ENCODE peak calls at places on chromosomes 12 and 14, in nine cellular contexts. One of them, this sample, is unnamed.

GRCh38 chr12:117514016-117514415 is 152.6 kb upstream of the NOS1 start:
- DNase-seq in cardiac muscle cell: peak
- DNase-seq in adipocyte: no peak
- DNase-seq in GM12865: no peak
- DNase-seq in left ventricle myocardium inferior: no peak
- DNase-seq in heart left ventricle: peak
- DNase-seq in astrocyte: no peak
- DNase-seq in gastrocnemius medialis: no peak
- DNase-seq in adrenal gland: no peak
- DNase-seq in this sample: no peak

GRCh38 chr12:105239304-105239703 is 3.3 kb upstream of the APPL2 start:
- DNase-seq in cardiac muscle cell: no peak
- DNase-seq in adipocyte: no peak
- DNase-seq in GM12865: no peak
- DNase-seq in left ventricle myocardium inferior: no peak
- DNase-seq in heart left ventricle: no peak
- DNase-seq in astrocyte: no peak
- DNase-seq in gastrocnemius medialis: no peak
- DNase-seq in adrenal gland: no peak
- DNase-seq in this sample: peak

GRCh38 chr14:99333841-99334240 is 61.8 kb upstream of the BCL11B start:
- DNase-seq in cardiac muscle cell: no peak
- DNase-seq in adipocyte: no peak
- DNase-seq in GM12865: no peak
- DNase-seq in left ventricle myocardium inferior: no peak
- DNase-seq in heart left ventricle: peak
- DNase-seq in astrocyte: no peak
- DNase-seq in gastrocnemius medialis: no peak
- DNase-seq in adrenal gland: no peak
- DNase-seq in this sample: no peak

GRCh38 chr14:31435276-31435675 is 14.9 kb upstream of the HEATR5A start:
- DNase-seq in cardiac muscle cell: no peak
- DNase-seq in adipocyte: peak
- DNase-seq in GM12865: no peak
- DNase-seq in left ventricle myocardium inferior: no peak
- DNase-seq in heart left ventricle: no peak
- DNase-seq in astrocyte: peak
- DNase-seq in gastrocnemius medialis: no peak
- DNase-seq in adrenal gland: no peak
- DNase-seq in this sample: peak

GRCh38 chr14:29798078-29798477 is 129.6 kb downstream of the PRKD1 start:
- DNase-seq in cardiac muscle cell: no peak
- DNase-seq in adipocyte: no peak
- DNase-seq in GM12865: no peak
- DNase-seq in left ventricle myocardium inferior: no peak
- DNase-seq in heart left ventricle: no peak
- DNase-seq in astrocyte: no peak
- DNase-seq in gastrocnemius medialis: no peak
- DNase-seq in adrenal gland: no peak
- DNase-seq in this sample: no peak

GRCh38 chr12:109738878-109739665 is 25.4 kb downstream of the FAM222A start:
- DNase-seq in cardiac muscle cell: no peak
- DNase-seq in adipocyte: no peak
- DNase-seq in GM12865: no peak
- DNase-seq in left ventricle myocardium inferior: peak
- DNase-seq in heart left ventricle: peak
- DNase-seq in astrocyte: peak
- DNase-seq in gastrocnemius medialis: peak
- DNase-seq in adrenal gland: peak
- DNase-seq in this sample: no peak

GRCh38 chr14:68685419-68686211 is 107.3 kb downstream of the ZFP36L1 start:
- DNase-seq in cardiac muscle cell: no peak
- DNase-seq in adipocyte: peak
- DNase-seq in GM12865: peak
- DNase-seq in left ventricle myocardium inferior: no peak
- DNase-seq in heart left ventricle: no peak
- DNase-seq in astrocyte: peak
- DNase-seq in gastrocnemius medialis: no peak
- DNase-seq in adrenal gland: peak
- DNase-seq in this sample: no peak

GRCh38 chr12:120118710-120119097 is 2.2 kb upstream of the RAB35 start:
- DNase-seq in cardiac muscle cell: no peak
- DNase-seq in adipocyte: peak
- DNase-seq in GM12865: peak
- DNase-seq in left ventricle myocardium inferior: no peak
- DNase-seq in heart left ventricle: no peak
- DNase-seq in astrocyte: no peak
- DNase-seq in gastrocnemius medialis: no peak
- DNase-seq in adrenal gland: no peak
- DNase-seq in this sample: no peak

GRCh38 chr12:3704512-3705348 is 48.2 kb downstream of the CRACR2A start:
- DNase-seq in cardiac muscle cell: no peak
- DNase-seq in adipocyte: peak
- DNase-seq in GM12865: no peak
- DNase-seq in left ventricle myocardium inferior: no peak
- DNase-seq in heart left ventricle: no peak
- DNase-seq in astrocyte: no peak
- DNase-seq in gastrocnemius medialis: no peak
- DNase-seq in adrenal gland: no peak
- DNase-seq in this sample: no peak

GRCh38 chr14:69154779-69155178 is 1.9 kb upstream of the DCAF5 start:
- DNase-seq in cardiac muscle cell: peak
- DNase-seq in adipocyte: no peak
- DNase-seq in GM12865: peak
- DNase-seq in left ventricle myocardium inferior: no peak
- DNase-seq in heart left ventricle: no peak
- DNase-seq in astrocyte: peak
- DNase-seq in gastrocnemius medialis: no peak
- DNase-seq in adrenal gland: peak
- DNase-seq in this sample: no peak

GRCh38 chr12:131133015-131133905 is 179.6 kb downstream of the ADGRD1 start:
- DNase-seq in cardiac muscle cell: no peak
- DNase-seq in adipocyte: no peak
- DNase-seq in GM12865: no peak
- DNase-seq in left ventricle myocardium inferior: no peak
- DNase-seq in heart left ventricle: no peak
- DNase-seq in astrocyte: no peak
- DNase-seq in gastrocnemius medialis: peak
- DNase-seq in adrenal gland: no peak
- DNase-seq in this sample: no peak

GRCh38 chr12:67804168-67804567 is 155.6 kb downstream of the DYRK2 start:
- DNase-seq in cardiac muscle cell: no peak
- DNase-seq in adipocyte: no peak
- DNase-seq in GM12865: peak
- DNase-seq in left ventricle myocardium inferior: no peak
- DNase-seq in heart left ventricle: no peak
- DNase-seq in astrocyte: no peak
- DNase-seq in gastrocnemius medialis: no peak
- DNase-seq in adrenal gland: no peak
- DNase-seq in this sample: no peak

GRCh38 chr14:75566321-75566720 is 12.1 kb upstream of the FLVCR2 start:
- DNase-seq in cardiac muscle cell: no peak
- DNase-seq in adipocyte: no peak
- DNase-seq in GM12865: peak
- DNase-seq in left ventricle myocardium inferior: no peak
- DNase-seq in heart left ventricle: no peak
- DNase-seq in astrocyte: no peak
- DNase-seq in gastrocnemius medialis: peak
- DNase-seq in adrenal gland: no peak
- DNase-seq in this sample: no peak

GRCh38 chr12:57454566-57455373 is at the start of gene INHBE:
- DNase-seq in cardiac muscle cell: peak
- DNase-seq in adipocyte: peak
- DNase-seq in GM12865: no peak
- DNase-seq in left ventricle myocardium inferior: no peak
- DNase-seq in heart left ventricle: no peak
- DNase-seq in astrocyte: peak
- DNase-seq in gastrocnemius medialis: peak
- DNase-seq in adrenal gland: no peak
- DNase-seq in this sample: peak

GRCh38 chr14:89349196-89350008 is 67.6 kb downstream of the FOXN3 start:
- DNase-seq in cardiac muscle cell: no peak
- DNase-seq in adipocyte: no peak
- DNase-seq in GM12865: no peak
- DNase-seq in left ventricle myocardium inferior: no peak
- DNase-seq in heart left ventricle: peak
- DNase-seq in astrocyte: peak
- DNase-seq in gastrocnemius medialis: peak
- DNase-seq in adrenal gland: no peak
- DNase-seq in this sample: peak

GRCh38 chr14:88323086-88323519 is at the start of gene KCNK10:
- DNase-seq in cardiac muscle cell: no peak
- DNase-seq in adipocyte: no peak
- DNase-seq in GM12865: peak
- DNase-seq in left ventricle myocardium inferior: no peak
- DNase-seq in heart left ventricle: no peak
- DNase-seq in astrocyte: peak
- DNase-seq in gastrocnemius medialis: no peak
- DNase-seq in adrenal gland: no peak
- DNase-seq in this sample: no peak

GRCh38 chr12:57881035-57881973 is 34.8 kb upstream of the CTDSP2 start:
- DNase-seq in cardiac muscle cell: no peak
- DNase-seq in adipocyte: peak
- DNase-seq in GM12865: no peak
- DNase-seq in left ventricle myocardium inferior: no peak
- DNase-seq in heart left ventricle: no peak
- DNase-seq in astrocyte: peak
- DNase-seq in gastrocnemius medialis: peak
- DNase-seq in adrenal gland: no peak
- DNase-seq in this sample: no peak

GRCh38 chr12:50285253-50285652 is 1.9 kb upstream of the LIMA1 start:
- DNase-seq in cardiac muscle cell: no peak
- DNase-seq in adipocyte: no peak
- DNase-seq in GM12865: no peak
- DNase-seq in left ventricle myocardium inferior: no peak
- DNase-seq in heart left ventricle: no peak
- DNase-seq in astrocyte: no peak
- DNase-seq in gastrocnemius medialis: no peak
- DNase-seq in adrenal gland: no peak
- DNase-seq in this sample: no peak

GRCh38 chr14:71582705-71583104 is 349.5 kb upstream of the RGS6 start:
- DNase-seq in cardiac muscle cell: no peak
- DNase-seq in adipocyte: peak
- DNase-seq in GM12865: no peak
- DNase-seq in left ventricle myocardium inferior: no peak
- DNase-seq in heart left ventricle: no peak
- DNase-seq in astrocyte: peak
- DNase-seq in gastrocnemius medialis: no peak
- DNase-seq in adrenal gland: no peak
- DNase-seq in this sample: peak

GRCh38 chr12:11836282-11836963 is 186.9 kb downstream of the ETV6 start:
- DNase-seq in cardiac muscle cell: no peak
- DNase-seq in adipocyte: no peak
- DNase-seq in GM12865: peak
- DNase-seq in left ventricle myocardium inferior: no peak
- DNase-seq in heart left ventricle: peak
- DNase-seq in astrocyte: no peak
- DNase-seq in gastrocnemius medialis: peak
- DNase-seq in adrenal gland: peak
- DNase-seq in this sample: no peak

GRCh38 chr12:47896633-47897032 is 8.2 kb downstream of the VDR start:
- DNase-seq in cardiac muscle cell: no peak
- DNase-seq in adipocyte: no peak
- DNase-seq in GM12865: no peak
- DNase-seq in left ventricle myocardium inferior: no peak
- DNase-seq in heart left ventricle: no peak
- DNase-seq in astrocyte: no peak
- DNase-seq in gastrocnemius medialis: no peak
- DNase-seq in adrenal gland: no peak
- DNase-seq in this sample: no peak
- H3K4me3 ChIP-seq in cardiac muscle cell: no peak
- H3K4me3 ChIP-seq in adipocyte: no peak
- H3K4me3 ChIP-seq in GM12865: no peak
- H3K4me3 ChIP-seq in left ventricle myocardium inferior: no peak
- H3K4me3 ChIP-seq in heart left ventricle: no peak
- H3K4me3 ChIP-seq in astrocyte: no peak
- H3K4me3 ChIP-seq in gastrocnemius medialis: no peak
- H3K4me3 ChIP-seq in adrenal gland: no peak
- H3K4me3 ChIP-seq in this sample: no peak

GRCh38 chr14:52844262-52845060 is 53.1 kb upstream of the GNPNAT1 start:
- DNase-seq in cardiac muscle cell: no peak
- DNase-seq in adipocyte: no peak
- DNase-seq in GM12865: no peak
- DNase-seq in left ventricle myocardium inferior: no peak
- DNase-seq in heart left ventricle: no peak
- DNase-seq in astrocyte: no peak
- DNase-seq in gastrocnemius medialis: no peak
- DNase-seq in adrenal gland: no peak
- DNase-seq in this sample: no peak
- H3K4me3 ChIP-seq in cardiac muscle cell: no peak
- H3K4me3 ChIP-seq in adipocyte: peak
- H3K4me3 ChIP-seq in GM12865: no peak
- H3K4me3 ChIP-seq in left ventricle myocardium inferior: peak
- H3K4me3 ChIP-seq in heart left ventricle: peak
- H3K4me3 ChIP-seq in astrocyte: no peak
- H3K4me3 ChIP-seq in gastrocnemius medialis: no peak
- H3K4me3 ChIP-seq in adrenal gland: no peak
- H3K4me3 ChIP-seq in this sample: no peak

DNA sequence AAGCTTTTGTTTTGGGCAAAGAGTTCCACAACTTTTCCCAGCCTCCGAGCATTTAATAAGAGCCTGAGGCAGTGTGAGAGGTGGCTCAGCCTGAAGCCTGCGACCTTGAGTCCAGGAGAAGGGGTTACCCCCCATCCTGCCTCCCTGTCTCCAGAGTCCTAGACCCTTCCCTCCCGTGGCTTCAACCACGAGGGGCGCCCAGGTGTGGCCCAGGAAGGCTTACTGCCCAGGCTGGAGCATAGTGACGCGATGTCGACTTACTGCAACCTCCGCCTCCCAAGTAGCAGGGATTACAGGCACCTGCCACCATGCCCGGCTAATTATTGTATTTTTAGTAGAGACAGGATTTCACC is 641 bp downstream of the LRRC43 start:
- DNase-seq in cardiac muscle cell: no peak
- DNase-seq in adipocyte: no peak
- DNase-seq in GM12865: no peak
- DNase-seq in left ventricle myocardium inferior: no peak
- DNase-seq in heart left ventricle: no peak
- DNase-seq in astrocyte: no peak
- DNase-seq in gastrocnemius medialis: no peak
- DNase-seq in adrenal gland: no peak
- DNase-seq in this sample: no peak
- H3K4me3 ChIP-seq in cardiac muscle cell: peak
- H3K4me3 ChIP-seq in adipocyte: peak
- H3K4me3 ChIP-seq in GM12865: no peak
- H3K4me3 ChIP-seq in left ventricle myocardium inferior: peak
- H3K4me3 ChIP-seq in heart left ventricle: peak
- H3K4me3 ChIP-seq in astrocyte: no peak
- H3K4me3 ChIP-seq in gastrocnemius medialis: peak
- H3K4me3 ChIP-seq in adrenal gland: no peak
- H3K4me3 ChIP-seq in this sample: peak

GRCh38 chr14:73242274-73242960 is 5.1 kb downstream of the PAPLN start:
- DNase-seq in cardiac muscle cell: no peak
- DNase-seq in adipocyte: peak
- DNase-seq in GM12865: peak
- DNase-seq in left ventricle myocardium inferior: no peak
- DNase-seq in heart left ventricle: no peak
- DNase-seq in astrocyte: no peak
- DNase-seq in gastrocnemius medialis: no peak
- DNase-seq in adrenal gland: no peak
- DNase-seq in this sample: no peak
- H3K4me3 ChIP-seq in cardiac muscle cell: no peak
- H3K4me3 ChIP-seq in adipocyte: peak
- H3K4me3 ChIP-seq in GM12865: peak
- H3K4me3 ChIP-seq in left ventricle myocardium inferior: peak
- H3K4me3 ChIP-seq in heart left ventricle: peak
- H3K4me3 ChIP-seq in astrocyte: no peak
- H3K4me3 ChIP-seq in gastrocnemius medialis: no peak
- H3K4me3 ChIP-seq in adrenal gland: no peak
- H3K4me3 ChIP-seq in this sample: no peak

This sample was measured in skeletal muscle cell.